ENCODE peak calls at places on chromosomes 7 and 10, in four cellular contexts. G, F, T and X are unnamed samples.

GRCh38 chr7:120079704-120080103 is 193.3 kb upstream of the KCND2 start:
- DNase-seq in G (no peak), F (no peak), T (no peak), X (no peak)

GRCh38 chr7:21414795-21415393 is 13.0 kb upstream of the SP4 start:
- DNase-seq in G (no peak), F (no peak), T (no peak), X (no peak)

GRCh38 chr10:128105383-128105782 is 20.8 kb downstream of the MKI67 start:
- DNase-seq in G (no peak), F (no peak), T (no peak), X (no peak)

GRCh38 chr10:98313598-98313997 is 45.6 kb upstream of the LOXL4 start:
- DNase-seq in G (no peak), F (no peak), T (no peak), X (no peak)

GRCh38 chr7:82623812-82624211 is 180.2 kb upstream of the CACNA2D1 start:
- DNase-seq in G (no peak), F (no peak), T (no peak), X (no peak)

GRCh38 chr10:16559236-16559773 is 37.6 kb upstream of the C1QL3 start:
- DNase-seq in G (no peak), F (no peak), T (no peak), X (no peak)

GRCh38 chr7:47170516-47170915 is 411.4 kb downstream of the TNS3 start:
- DNase-seq in G (no peak), F (no peak), T (no peak), X (peak)

GRCh38 chr7:155490697-155491628 is 33.0 kb downstream of the EN2 start:
- DNase-seq in G (no peak), F (peak), T (peak), X (no peak)

GRCh38 chr7:123437447-123437995 is 96.9 kb downstream of the IQUB start:
- DNase-seq in G (no peak), F (peak), T (no peak), X (no peak)

GRCh38 chr10:129713659-129714265 is 246.7 kb downstream of the MGMT start:
- DNase-seq in G (no peak), F (no peak), T (no peak), X (no peak)

GRCh38 chr7:127665922-127666321 is 13.9 kb downstream of the SND1 start:
- DNase-seq in G (peak), F (no peak), T (no peak), X (peak)

GRCh38 chr10:19817251-19818046 is 1.2 kb downstream of the PLXDC2 start:
- DNase-seq in G (peak), F (no peak), T (no peak), X (peak)

GRCh38 chr10:48253970-48254657 is 20.4 kb downstream of the FRMPD2 start:
- DNase-seq in G (no peak), F (peak), T (no peak), X (no peak)

GRCh38 chr7:29463504-29464158 is 100.0 kb upstream of the PRR15 start:
- DNase-seq in G (no peak), F (no peak), T (no peak), X (no peak)

GRCh38 chr7:48105045-48105444 is 16.0 kb downstream of the UPP1 start:
- DNase-seq in G (no peak), F (no peak), T (no peak), X (no peak)

GRCh38 chr10:79407811-79408795 is 37.3 kb downstream of the ZCCHC24 start:
- DNase-seq in G (no peak), F (no peak), T (no peak), X (no peak)

GRCh38 chr7:1229334-1229935 is 3.2 kb upstream of the UNCX start:
- DNase-seq in G (no peak), F (no peak), T (no peak), X (no peak)

GRCh38 chr7:142196066-142196840 is 61.6 kb downstream of the PRSS58 start:
- DNase-seq in G (no peak), F (no peak), T (no peak), X (no peak)

GRCh38 chr7:8564296-8564695 is 130.9 kb downstream of the NXPH1 start:
- DNase-seq in G (no peak), F (no peak), T (no peak), X (no peak)

GRCh38 chr7:50206521-50207250 is 97.8 kb upstream of the IKZF1 start:
- DNase-seq in G (no peak), F (no peak), T (no peak), X (no peak)

GRCh38 chr10:7696545-7696944 is 6.6 kb upstream of the ITIH2 start:
- DNase-seq in G (no peak), F (no peak), T (peak), X (no peak)

GRCh38 chr10:115335366-115335765 is 242.2 kb downstream of the ATRNL1 start:
- DNase-seq in G (no peak), F (peak), T (no peak), X (no peak)

GRCh38 chr7:142908921-142909870 is 23.7 kb upstream of the TRPV6 start:
- DNase-seq in G (peak), F (no peak), T (no peak), X (peak)

GRCh38 chr7:133829336-133829897 is 297.7 kb upstream of the LRGUK start:
- DNase-seq in G (no peak), F (no peak), T (no peak), X (no peak)

GRCh38 chr10:28429573-28430216 is 103.2 kb upstream of the WAC start:
- DNase-seq in G (no peak), F (no peak), T (no peak), X (peak)